ENCODE peak calls at places on chromosome 3, in seven cellular contexts. E, X, A, N, H, F and D are unnamed samples.
A peak's percentile ranks its signal among the peaks of the same experiment; 100 is the strongest.

GRCh38 chr3:37442397-37442796 is 268.0 kb upstream of the LRRFIP2 start:
- DNase-seq in E (no peak), X (no peak), A (no peak), N (no peak), H (no peak), F (no peak), D (no peak)

GRCh38 chr3:155391583-155391982 is 98.1 kb upstream of the STRIT1 start:
- DNase-seq in E (peak; percentile 26), X (no peak), A (peak; percentile 58), N (peak; percentile 39), H (peak; percentile 53), F (no peak), D (no peak)

GRCh38 chr3:112499328-112499727 is at the start of gene BTLA:
- DNase-seq in E (no peak), X (no peak), A (no peak), N (no peak), H (no peak), F (no peak), D (no peak)

GRCh38 chr3:106341090-106341489 is 472.3 kb upstream of the CBLB start:
- DNase-seq in E (peak; percentile 56), X (no peak), A (peak; percentile 29), N (no peak), H (peak; percentile 54), F (no peak), D (no peak)

GRCh38 chr3:107064445-107065060 is 312.7 kb upstream of the CCDC54 start:
- DNase-seq in E (peak; percentile 89), X (peak; percentile 62), A (peak; percentile 87), N (peak; percentile 86), H (peak; percentile 81), F (no peak), D (peak; percentile 73)

GRCh38 chr3:22960326-22960984 is 242.7 kb upstream of the UBE2E2 start:
- DNase-seq in E (peak; percentile 64), X (peak; percentile 53), A (peak; percentile 69), N (peak; percentile 69), H (peak; percentile 70), F (no peak), D (no peak)

GRCh38 chr3:67653425-67654098 is 850 bp downstream of the SUCLG2 start:
- DNase-seq in E (no peak), X (no peak), A (no peak), N (no peak), H (no peak), F (no peak), D (no peak)

GRCh38 chr3:31369637-31370036 is 163.1 kb upstream of the STT3B start:
- DNase-seq in E (peak; percentile 60), X (no peak), A (peak; percentile 46), N (peak; percentile 48), H (peak; percentile 25), F (no peak), D (no peak)

GRCh38 chr3:130354430-130354829 is 9.0 kb downstream of the COL6A5 start:
- DNase-seq in E (no peak), X (no peak), A (peak; percentile 5), N (no peak), H (no peak), F (no peak), D (no peak)

GRCh38 chr3:156187146-156187769 is 66.9 kb downstream of the KCNAB1 start:
- DNase-seq in E (peak; percentile 40), X (no peak), A (peak; percentile 35), N (peak; percentile 39), H (no peak), F (no peak), D (no peak)

GRCh38 chr3:124168271-124168670 is 176.3 kb upstream of the ROPN1 start:
- DNase-seq in E (peak; percentile 6), X (no peak), A (no peak), N (peak; percentile 2), H (no peak), F (no peak), D (no peak)

GRCh38 chr3:169340055-169340454 is 323.5 kb downstream of the MECOM start:
- DNase-seq in E (no peak), X (no peak), A (no peak), N (no peak), H (no peak), F (no peak), D (no peak)

GRCh38 chr3:137792633-137793271 is 28.6 kb downstream of the SOX14 start:
- DNase-seq in E (peak; percentile 43), X (peak; percentile 13), A (peak; percentile 29), N (peak; percentile 33), H (peak; percentile 22), F (no peak), D (no peak)

GRCh38 chr3:133114198-133114597 is 76.0 kb downstream of the TMEM108 start:
- DNase-seq in E (no peak), X (no peak), A (no peak), N (no peak), H (no peak), F (no peak), D (no peak)

GRCh38 chr3:73622135-73622534 is 2.6 kb downstream of the PDZRN3 start:
- DNase-seq in E (no peak), X (peak; percentile 52), A (peak; percentile 78), N (peak; percentile 29), H (peak; percentile 55), F (peak; percentile 62), D (no peak)

GRCh38 chr3:52194541-52195296 is 3.2 kb upstream of the ALAS1 start:
- DNase-seq in E (peak; percentile 84), X (peak; percentile 93), A (peak; percentile 86), N (peak; percentile 40), H (peak; percentile 87), F (peak; percentile 64), D (no peak)

GRCh38 chr3:43087249-43087776 is 18.6 kb downstream of the POMGNT2 start:
- DNase-seq in E (no peak), X (no peak), A (peak; percentile 13), N (peak; percentile 30), H (no peak), F (no peak), D (no peak)
- TF ChIP-seq CTCF in E (peak; percentile 9), X (no peak), A (no peak), N (peak; percentile 50), H (peak; percentile 5), F (no peak), D (no peak)

GRCh38 chr3:196662033-196662432 is 22.5 kb downstream of the NRROS start:
- DNase-seq in E (no peak), X (no peak), A (no peak), N (no peak), H (no peak), F (no peak), D (no peak)

GRCh38 chr3:196662711-196663571 is 23.4 kb downstream of the NRROS start:
- DNase-seq in E (peak; percentile 50), X (no peak), A (peak; percentile 51), N (peak; percentile 65), H (no peak), F (no peak), D (no peak)

GRCh38 chr3:196667056-196667844 is 27.8 kb downstream of the NRROS start:
- DNase-seq in E (no peak), X (no peak), A (no peak), N (no peak), H (no peak), F (no peak), D (no peak)

GRCh38 chr3:196670335-196670734 is 30.8 kb downstream of the NRROS start:
- DNase-seq in E (no peak), X (no peak), A (no peak), N (no peak), H (no peak), F (no peak), D (no peak)

GRCh38 chr3:196666001-196666867 is 26.7 kb downstream of the NRROS start:
- DNase-seq in E (peak; percentile 73), X (no peak), A (peak; percentile 65), N (peak; percentile 57), H (peak; percentile 69), F (no peak), D (no peak)
- H3K4me3 ChIP-seq in E (no peak overlapping the region), X (no peak overlapping the region), A (no peak overlapping the region), N (no peak overlapping the region), H (no peak overlapping the region), F (no peak overlapping the region), D (no peak overlapping the region)

GRCh38 chr3:97384581-97384980 is 380.0 kb upstream of the ARL6 start:
- DNase-seq in E (no peak), X (no peak), A (no peak), N (no peak), H (no peak), F (no peak), D (no peak)

GRCh38 chr3:97388774-97389173 is 375.8 kb upstream of the ARL6 start:
- DNase-seq in E (no peak), X (no peak), A (no peak), N (no peak), H (no peak), F (no peak), D (no peak)

GRCh38 chr3:97391167-97391566 is 373.4 kb upstream of the ARL6 start:
- DNase-seq in E (no peak), X (no peak), A (no peak), N (no peak), H (no peak), F (no peak), D (no peak)

DNA sequence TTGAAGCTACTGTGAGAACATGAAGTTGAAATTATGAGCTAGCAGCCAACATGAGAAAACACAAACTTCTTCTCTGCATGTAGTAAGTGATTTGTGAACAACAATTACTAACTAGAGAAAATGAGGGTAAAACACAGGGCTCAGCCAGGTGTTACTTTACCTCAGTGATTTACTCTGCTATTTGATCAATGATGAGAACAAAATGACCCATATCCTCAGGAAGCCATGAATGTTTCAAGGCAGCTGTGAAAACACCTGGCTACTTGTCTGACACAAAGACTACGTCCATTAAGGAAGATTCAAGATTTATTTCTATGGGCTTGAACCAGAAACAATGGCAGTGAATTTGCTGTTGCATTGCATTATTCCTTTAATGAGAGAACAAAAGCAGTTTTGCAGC is 374.7 kb upstream of the ARL6 start:
- DNase-seq in E (no peak), X (no peak), A (no peak), N (no peak), H (no peak), F (no peak), D (no peak)
- TF ChIP-seq CTCF in E (no peak), X (no peak), A (no peak), N (no peak), H (no peak), F (no peak), D (no peak)

GRCh38 chr3:9903904-9904303 is 1.3 kb downstream of the IL17RE start:
- DNase-seq in E (no peak), X (no peak), A (no peak), N (no peak), H (no peak), F (no peak), D (no peak)
- H3K4me3 ChIP-seq in E (no peak overlapping the region), X (no peak overlapping the region), A (no peak overlapping the region), N (no peak overlapping the region), H (no peak overlapping the region), F (no peak overlapping the region), D (no peak overlapping the region)

GRCh38 chr3:12578742-12579141 is 21.9 kb downstream of the MKRN2 start:
- DNase-seq in E (no peak), X (no peak), A (no peak), N (no peak), H (no peak), F (no peak), D (no peak)
- TF ChIP-seq CTCF in E (peak; percentile 25), X (no peak), A (peak; percentile 25), N (peak; percentile 49), H (peak; percentile 5), F (no peak), D (peak; percentile 9)

GRCh38 chr3:44092497-44092896 is 149.2 kb upstream of the TOPAZ1 start:
- DNase-seq in E (no peak), X (no peak), A (no peak), N (no peak), H (no peak), F (no peak), D (no peak)
- H3K4me3 ChIP-seq in E (no peak overlapping the region), X (no peak overlapping the region), A (no peak overlapping the region), N (no peak overlapping the region), H (no peak overlapping the region), F (no peak overlapping the region), D (no peak overlapping the region)